ENCODE peak calls at places on chromosomes 6 and 20, in six cellular contexts. One of them, this sample, is unnamed.

GRCh38 chr6:98832282-98833100 is 1.9 kb upstream of the POU3F2 start:
- DNase-seq in GM12865: no peak
- DNase-seq in bronchial epithelial cell: peak
- DNase-seq in HCT116: no peak
- DNase-seq in SK-N-SH: peak
- DNase-seq in left ventricle myocardium inferior: no peak
- DNase-seq in this sample: no peak

GRCh38 chr6:92779758-92780157 is 639.6 kb downstream of the EPHA7 start:
- DNase-seq in GM12865: no peak
- DNase-seq in bronchial epithelial cell: peak
- DNase-seq in HCT116: no peak
- DNase-seq in SK-N-SH: no peak
- DNase-seq in left ventricle myocardium inferior: no peak
- DNase-seq in this sample: peak

GRCh38 chr6:132344811-132345210 is 56.5 kb downstream of the MOXD1 start:
- DNase-seq in GM12865: no peak
- DNase-seq in bronchial epithelial cell: no peak
- DNase-seq in HCT116: no peak
- DNase-seq in SK-N-SH: no peak
- DNase-seq in left ventricle myocardium inferior: no peak
- DNase-seq in this sample: no peak

GRCh38 chr6:166715065-166715464 is 88.0 kb upstream of the RPS6KA2 start:
- DNase-seq in GM12865: no peak
- DNase-seq in bronchial epithelial cell: no peak
- DNase-seq in HCT116: no peak
- DNase-seq in SK-N-SH: no peak
- DNase-seq in left ventricle myocardium inferior: no peak
- DNase-seq in this sample: no peak

GRCh38 chr6:130043344-130043743 is 25.0 kb downstream of the L3MBTL3 start:
- DNase-seq in GM12865: no peak
- DNase-seq in bronchial epithelial cell: no peak
- DNase-seq in HCT116: no peak
- DNase-seq in SK-N-SH: no peak
- DNase-seq in left ventricle myocardium inferior: no peak
- DNase-seq in this sample: no peak

GRCh38 chr20:53842301-53843099 is 227.9 kb downstream of the BCAS1 start:
- DNase-seq in GM12865: peak
- DNase-seq in bronchial epithelial cell: no peak
- DNase-seq in HCT116: no peak
- DNase-seq in SK-N-SH: no peak
- DNase-seq in left ventricle myocardium inferior: no peak
- DNase-seq in this sample: no peak

GRCh38 chr20:61844621-61845020 is 221.1 kb downstream of the TAF4 start:
- DNase-seq in GM12865: no peak
- DNase-seq in bronchial epithelial cell: no peak
- DNase-seq in HCT116: no peak
- DNase-seq in SK-N-SH: no peak
- DNase-seq in left ventricle myocardium inferior: no peak
- DNase-seq in this sample: no peak

GRCh38 chr6:5645275-5645674 is 361.4 kb downstream of the NRN1 start:
- DNase-seq in GM12865: no peak
- DNase-seq in bronchial epithelial cell: no peak
- DNase-seq in HCT116: no peak
- DNase-seq in SK-N-SH: peak
- DNase-seq in left ventricle myocardium inferior: no peak
- DNase-seq in this sample: no peak

GRCh38 chr6:35081426-35081851 is 59.7 kb downstream of the TCP11 start:
- DNase-seq in GM12865: no peak
- DNase-seq in bronchial epithelial cell: no peak
- DNase-seq in HCT116: no peak
- DNase-seq in SK-N-SH: no peak
- DNase-seq in left ventricle myocardium inferior: no peak
- DNase-seq in this sample: no peak

GRCh38 chr20:44186674-44187053 is 324 bp downstream of the JPH2 start:
- DNase-seq in GM12865: no peak
- DNase-seq in bronchial epithelial cell: no peak
- DNase-seq in HCT116: no peak
- DNase-seq in SK-N-SH: peak
- DNase-seq in left ventricle myocardium inferior: no peak
- DNase-seq in this sample: no peak

GRCh38 chr6:113758725-113759576 is 98.2 kb upstream of the MARCKS start:
- DNase-seq in GM12865: peak
- DNase-seq in bronchial epithelial cell: peak
- DNase-seq in HCT116: no peak
- DNase-seq in SK-N-SH: no peak
- DNase-seq in left ventricle myocardium inferior: no peak
- DNase-seq in this sample: no peak

GRCh38 chr6:37077459-37078296 is 72.2 kb downstream of the FGD2 start:
- DNase-seq in GM12865: no peak
- DNase-seq in bronchial epithelial cell: peak
- DNase-seq in HCT116: no peak
- DNase-seq in SK-N-SH: peak
- DNase-seq in left ventricle myocardium inferior: peak
- DNase-seq in this sample: no peak

GRCh38 chr20:38669688-38670087 is 54.6 kb upstream of the SLC32A1 start:
- DNase-seq in GM12865: no peak
- DNase-seq in bronchial epithelial cell: no peak
- DNase-seq in HCT116: no peak
- DNase-seq in SK-N-SH: no peak
- DNase-seq in left ventricle myocardium inferior: no peak
- DNase-seq in this sample: no peak

GRCh38 chr6:8177721-8178120 is 75.4 kb upstream of the EEF1E1 start:
- DNase-seq in GM12865: no peak
- DNase-seq in bronchial epithelial cell: peak
- DNase-seq in HCT116: no peak
- DNase-seq in SK-N-SH: no peak
- DNase-seq in left ventricle myocardium inferior: no peak
- DNase-seq in this sample: no peak

GRCh38 chr20:25533920-25534700 is 51.2 kb downstream of the NINL start:
- DNase-seq in GM12865: no peak
- DNase-seq in bronchial epithelial cell: no peak
- DNase-seq in HCT116: no peak
- DNase-seq in SK-N-SH: no peak
- DNase-seq in left ventricle myocardium inferior: no peak
- DNase-seq in this sample: no peak

GRCh38 chr20:25529295-25529951 is 55.9 kb downstream of the NINL start:
- DNase-seq in GM12865: no peak
- DNase-seq in bronchial epithelial cell: peak
- DNase-seq in HCT116: no peak
- DNase-seq in SK-N-SH: no peak
- DNase-seq in left ventricle myocardium inferior: no peak
- DNase-seq in this sample: no peak

GRCh38 chr20:25532971-25533391 is 52.4 kb downstream of the NINL start:
- DNase-seq in GM12865: no peak
- DNase-seq in bronchial epithelial cell: no peak
- DNase-seq in HCT116: no peak
- DNase-seq in SK-N-SH: no peak
- DNase-seq in left ventricle myocardium inferior: no peak
- DNase-seq in this sample: no peak

GRCh38 chr20:25534845-25535244 is 50.5 kb downstream of the NINL start:
- DNase-seq in GM12865: no peak
- DNase-seq in bronchial epithelial cell: no peak
- DNase-seq in HCT116: no peak
- DNase-seq in SK-N-SH: no peak
- DNase-seq in left ventricle myocardium inferior: no peak
- DNase-seq in this sample: no peak

DNA sequence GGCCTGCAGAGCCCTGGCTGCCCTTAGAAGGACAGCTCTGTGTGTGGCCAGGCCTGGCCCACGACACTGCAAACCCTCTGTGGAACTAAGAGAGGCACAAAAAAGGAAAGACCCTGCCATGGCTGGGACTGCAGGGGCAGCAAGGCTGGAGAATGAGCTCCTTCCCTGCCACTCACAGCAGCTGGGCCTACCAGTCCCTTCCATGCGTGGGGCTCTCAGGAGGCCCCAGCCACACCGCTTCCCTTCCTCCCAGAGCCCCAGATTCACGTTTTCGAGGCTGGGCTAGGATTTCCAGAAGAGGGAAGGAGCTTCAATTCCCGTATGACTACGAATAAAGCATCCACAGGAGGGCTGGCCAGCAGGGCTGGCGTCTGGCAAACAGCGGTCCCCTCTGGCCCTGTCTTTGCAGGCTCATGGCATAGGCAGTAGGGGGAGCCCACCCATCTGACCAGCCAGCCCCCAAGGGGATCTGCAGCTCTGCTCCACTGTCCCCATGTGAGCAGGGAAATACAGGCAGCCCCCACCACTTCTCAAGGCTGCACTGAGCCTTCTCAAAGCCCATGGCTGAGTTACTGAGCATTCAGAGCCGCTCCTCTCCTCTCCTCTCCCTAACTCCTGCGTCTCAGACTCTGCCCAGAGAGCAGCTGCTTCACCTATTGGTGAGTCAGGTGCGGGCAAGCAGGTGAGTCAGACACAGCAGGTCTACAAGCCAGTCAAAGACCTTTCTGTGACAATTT is 53.1 kb downstream of the NINL start:
- DNase-seq in GM12865: no peak
- DNase-seq in bronchial epithelial cell: peak
- DNase-seq in HCT116: no peak
- DNase-seq in SK-N-SH: peak
- DNase-seq in left ventricle myocardium inferior: no peak
- DNase-seq in this sample: no peak
- H3K4me3 ChIP-seq in GM12865: no peak
- H3K4me3 ChIP-seq in bronchial epithelial cell: no peak
- H3K4me3 ChIP-seq in HCT116: no peak
- H3K4me3 ChIP-seq in SK-N-SH: no peak
- H3K4me3 ChIP-seq in left ventricle myocardium inferior: peak
- H3K4me3 ChIP-seq in this sample: no peak

DNA sequence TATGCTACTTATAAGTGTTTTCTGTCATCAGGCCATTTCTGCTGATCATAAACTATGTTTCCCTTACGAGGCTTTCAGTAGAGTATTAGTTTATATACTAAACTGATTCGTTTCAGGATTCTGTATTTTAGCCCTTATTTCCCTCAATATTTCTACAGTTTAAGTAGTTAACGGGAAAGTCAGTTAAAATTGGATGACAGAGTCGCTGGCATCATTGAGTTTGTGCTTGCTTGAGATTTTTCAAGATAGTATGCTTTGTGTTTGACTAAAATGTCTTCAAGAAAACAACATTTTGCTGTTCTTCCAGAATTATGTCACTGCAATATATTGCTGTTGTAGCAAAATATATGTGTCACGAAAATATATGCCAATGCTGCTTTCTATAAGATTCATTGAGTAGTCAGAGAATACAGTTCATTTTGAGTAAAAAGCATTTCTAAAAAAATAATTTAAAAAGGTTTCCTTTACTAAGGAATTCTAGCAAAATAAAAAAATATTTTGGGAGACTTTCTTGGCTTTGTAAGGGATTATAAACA is 51.4 kb downstream of the NCOA7 start:
- DNase-seq in GM12865: no peak
- DNase-seq in bronchial epithelial cell: no peak
- DNase-seq in HCT116: no peak
- DNase-seq in SK-N-SH: no peak
- DNase-seq in left ventricle myocardium inferior: no peak
- DNase-seq in this sample: no peak
- H3K4me3 ChIP-seq in GM12865: no peak
- H3K4me3 ChIP-seq in bronchial epithelial cell: no peak
- H3K4me3 ChIP-seq in HCT116: no peak
- H3K4me3 ChIP-seq in SK-N-SH: no peak
- H3K4me3 ChIP-seq in left ventricle myocardium inferior: no peak
- H3K4me3 ChIP-seq in this sample: no peak

GRCh38 chr6:139239137-139239536 is 52.7 kb downstream of the TXLNB start:
- DNase-seq in GM12865: no peak
- DNase-seq in bronchial epithelial cell: no peak
- DNase-seq in HCT116: no peak
- DNase-seq in SK-N-SH: no peak
- DNase-seq in left ventricle myocardium inferior: no peak
- DNase-seq in this sample: no peak

GRCh38 chr6:139243531-139243930 is 48.3 kb downstream of the TXLNB start:
- DNase-seq in GM12865: no peak
- DNase-seq in bronchial epithelial cell: no peak
- DNase-seq in HCT116: no peak
- DNase-seq in SK-N-SH: no peak
- DNase-seq in left ventricle myocardium inferior: no peak
- DNase-seq in this sample: no peak

GRCh38 chr6:139247618-139248017 is 44.2 kb downstream of the TXLNB start:
- DNase-seq in GM12865: no peak
- DNase-seq in bronchial epithelial cell: no peak
- DNase-seq in HCT116: no peak
- DNase-seq in SK-N-SH: no peak
- DNase-seq in left ventricle myocardium inferior: no peak
- DNase-seq in this sample: no peak

GRCh38 chr6:139240161-139241010 is 51.4 kb downstream of the TXLNB start:
- DNase-seq in GM12865: no peak
- DNase-seq in bronchial epithelial cell: peak
- DNase-seq in HCT116: no peak
- DNase-seq in SK-N-SH: no peak
- DNase-seq in left ventricle myocardium inferior: no peak
- DNase-seq in this sample: peak

GRCh38 chr6:139242457-139243240 is 49.1 kb downstream of the TXLNB start:
- DNase-seq in GM12865: no peak
- DNase-seq in bronchial epithelial cell: no peak
- DNase-seq in HCT116: no peak
- DNase-seq in SK-N-SH: no peak
- DNase-seq in left ventricle myocardium inferior: no peak
- DNase-seq in this sample: no peak
- H3K4me3 ChIP-seq in GM12865: no peak
- H3K4me3 ChIP-seq in bronchial epithelial cell: no peak
- H3K4me3 ChIP-seq in HCT116: no peak
- H3K4me3 ChIP-seq in SK-N-SH: no peak
- H3K4me3 ChIP-seq in left ventricle myocardium inferior: no peak
- H3K4me3 ChIP-seq in this sample: no peak

DNA sequence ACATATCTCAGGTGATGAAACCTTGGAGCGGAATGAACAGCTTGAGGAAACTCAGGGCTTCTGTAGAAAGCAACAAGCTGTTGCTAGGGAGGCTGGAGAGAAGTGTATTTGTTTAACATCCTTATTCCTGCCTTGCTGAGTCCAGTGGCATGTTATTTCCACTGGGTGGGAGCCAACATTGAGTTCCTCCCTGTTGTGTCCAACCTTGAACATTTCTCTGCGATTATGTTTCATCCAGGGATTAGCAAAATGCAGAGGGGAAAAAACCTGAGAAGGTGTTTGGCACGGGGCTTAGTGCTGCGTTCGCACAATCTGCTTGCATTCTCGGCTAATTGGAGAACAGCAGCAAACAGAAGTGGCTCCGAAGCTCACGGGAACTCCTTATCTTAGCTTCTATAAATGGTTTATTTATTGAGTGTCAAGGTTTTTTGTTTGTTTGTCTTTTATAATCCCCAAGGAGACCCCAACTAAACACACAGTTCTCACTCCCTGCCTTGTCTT is 412.7 kb downstream of the CDC5L start:
- DNase-seq in GM12865: no peak
- DNase-seq in bronchial epithelial cell: peak
- DNase-seq in HCT116: no peak
- DNase-seq in SK-N-SH: no peak
- DNase-seq in left ventricle myocardium inferior: no peak
- DNase-seq in this sample: peak
- H3K4me3 ChIP-seq in GM12865: no peak
- H3K4me3 ChIP-seq in bronchial epithelial cell: no peak
- H3K4me3 ChIP-seq in HCT116: no peak
- H3K4me3 ChIP-seq in SK-N-SH: no peak
- H3K4me3 ChIP-seq in left ventricle myocardium inferior: peak
- H3K4me3 ChIP-seq in this sample: peak

GRCh38 chr6:27138837-27139752 is 108.4 kb upstream of the PRSS16 start:
- DNase-seq in GM12865: peak
- DNase-seq in bronchial epithelial cell: no peak
- DNase-seq in HCT116: no peak
- DNase-seq in SK-N-SH: peak
- DNase-seq in left ventricle myocardium inferior: peak
- DNase-seq in this sample: no peak
- H3K4me3 ChIP-seq in GM12865: peak
- H3K4me3 ChIP-seq in bronchial epithelial cell: peak
- H3K4me3 ChIP-seq in HCT116: no peak
- H3K4me3 ChIP-seq in SK-N-SH: peak
- H3K4me3 ChIP-seq in left ventricle myocardium inferior: peak
- H3K4me3 ChIP-seq in this sample: no peak

This sample was measured in LNCaP clone FGC.